ENCODE peak calls at places on chromosomes 3 and 15, in four cellular contexts. V is H4, W is heart right ventricle, G is ovary. C is an unnamed sample.

GRCh38 chr3:185332026-185332735 is 30.8 kb upstream of the MAP3K13 start:
- DNase-seq in V (peak), W (no peak), G (no peak), C (no peak)

GRCh38 chr3:174540081-174540480 is 319.1 kb upstream of the NAALADL2 start:
- DNase-seq in V (no peak), W (no peak), G (no peak), C (no peak)

GRCh38 chr3:46491089-46492070 is 6.4 kb upstream of the RTP3 start:
- DNase-seq in V (peak), W (no peak), G (no peak), C (no peak)

GRCh38 chr3:130546920-130547679 is 30.1 kb downstream of the COL6A6 start:
- DNase-seq in V (no peak), W (no peak), G (no peak), C (no peak)

GRCh38 chr3:52291508-52292181 is 4.0 kb downstream of the GLYCTK start:
- DNase-seq in V (no peak), W (peak), G (peak), C (no peak)

GRCh38 chr3:187798531-187799520 is 53.6 kb upstream of the BCL6 start:
- DNase-seq in V (no peak), W (no peak), G (no peak), C (no peak)

GRCh38 chr3:50510325-50510724 is 6.9 kb upstream of the CACNA2D2 start:
- DNase-seq in V (no peak), W (no peak), G (no peak), C (no peak)

GRCh38 chr15:74252291-74253080 is 16.4 kb downstream of the CCDC33 start:
- DNase-seq in V (no peak), W (peak), G (no peak), C (no peak)

GRCh38 chr3:154552338-154552737 is 122.3 kb upstream of the GPR149 start:
- DNase-seq in V (no peak), W (no peak), G (no peak), C (no peak)

GRCh38 chr15:99682455-99682854 is 50.8 kb downstream of the LYSMD4 start:
- DNase-seq in V (peak), W (no peak), G (no peak), C (no peak)

GRCh38 chr15:64893481-64894394 is 18.0 kb upstream of the ANKDD1A start:
- DNase-seq in V (no peak), W (peak), G (peak), C (peak)

GRCh38 chr3:33388374-33389100 is 51.7 kb downstream of the UBP1 start:
- DNase-seq in V (no peak), W (no peak), G (no peak), C (no peak)

GRCh38 chr3:197035577-197035976 is 6.0 kb upstream of the MELTF start:
- DNase-seq in V (no peak), W (no peak), G (no peak), C (no peak)

GRCh38 chr3:52534281-52535183 is 875 bp upstream of the NT5DC2 start:
- DNase-seq in V (no peak), W (no peak), G (peak), C (no peak)

GRCh38 chr15:43529141-43529540 is 11.7 kb downstream of the MAP1A start:
- DNase-seq in V (no peak), W (no peak), G (no peak), C (no peak)

GRCh38 chr3:119175869-119176756 is 2.7 kb downstream of the UPK1B start:
- DNase-seq in V (no peak), W (no peak), G (no peak), C (no peak)

GRCh38 chr15:79160211-79160610 is 69.6 kb upstream of the RASGRF1 start:
- DNase-seq in V (peak), W (no peak), G (no peak), C (no peak)

GRCh38 chr15:75425966-75426500 is 25.5 kb downstream of the SIN3A start:
- DNase-seq in V (no peak), W (no peak), G (no peak), C (no peak)